ENCODE peak calls at places on chromosomes 13 and 19, in seven cellular contexts. M is HCEC 1CT; J is stimulated activated CD4-positive, alpha-beta T cell treated with anti-CD3 and anti-CD28 coated beads, Interleukin-2, amount 100 ng/mL, for 48 hours; O is NCI-H1105 treated with DMSO at 0.1 percent for 48 hours; K is NCI-H2171; Z is LoVo; R is activated CD4-positive, alpha-beta T cell treated with anti-CD3 and anti-CD28 coated beads, Interleukin-2, amount 10 ng/mL, durations not matched to agents 7 days and 5 days. Q is an unnamed sample.

GRCh38 chr13:50682966-50683365 is 160.5 kb downstream of the DLEU7 start:
- DNase-seq in M (no peak), J (no peak), O (no peak), K (no peak), Z (no peak), R (no peak), Q (no peak)

GRCh38 chr13:33003458-33004019 is 12.7 kb upstream of the KL start:
- DNase-seq in M (no peak), J (no peak), O (peak), K (peak), Z (no peak), R (no peak), Q (no peak)

GRCh38 chr13:77509221-77509620 is 26.3 kb upstream of the SCEL start:
- DNase-seq in M (peak), J (no peak), O (no peak), K (no peak), Z (no peak), R (no peak), Q (peak)

GRCh38 chr13:77207943-77208342 is 119.0 kb downstream of the MYCBP2 start:
- DNase-seq in M (peak), J (no peak), O (no peak), K (no peak), Z (no peak), R (no peak), Q (no peak)

GRCh38 chr13:60135344-60135743 is 28.4 kb downstream of the DIAPH3 start:
- DNase-seq in M (no peak), J (no peak), O (no peak), K (no peak), Z (no peak), R (no peak), Q (no peak)

GRCh38 chr13:28273919-28274318 is 135.6 kb downstream of the PAN3 start:
- DNase-seq in M (no peak), J (no peak), O (no peak), K (no peak), Z (no peak), R (no peak), Q (no peak)

GRCh38 chr13:44159633-44160279 is 213.9 kb upstream of the SERP2 start:
- DNase-seq in M (no peak), J (no peak), O (no peak), K (no peak), Z (peak), R (no peak), Q (no peak)

GRCh38 chr13:48750588-48751383 is 97.1 kb downstream of the CYSLTR2 start:
- DNase-seq in M (peak), J (no peak), O (no peak), K (no peak), Z (no peak), R (no peak), Q (no peak)

GRCh38 chr13:93727301-93728141 is 500.9 kb downstream of the GPC6 start:
- DNase-seq in M (peak), J (no peak), O (no peak), K (no peak), Z (no peak), R (no peak), Q (no peak)

GRCh38 chr19:55638864-55639359 is 1.9 kb upstream of the ZNF580 start:
- DNase-seq in M (peak), J (peak), O (no peak), K (no peak), Z (peak), R (peak), Q (peak)

GRCh38 chr13:51861728-51862300 is at the start of gene CCDC70:
- DNase-seq in M (peak), J (no peak), O (no peak), K (no peak), Z (no peak), R (no peak), Q (no peak)

GRCh38 chr13:74132152-74132767 is 1.9 kb downstream of the KLF12 start:
- DNase-seq in M (peak), J (no peak), O (no peak), K (no peak), Z (no peak), R (peak), Q (no peak)

GRCh38 chr19:1249298-1249989 is 1.1 kb downstream of the MIDN start:
- DNase-seq in M (peak), J (peak), O (peak), K (peak), Z (peak), R (peak), Q (peak)

GRCh38 chr19:3097442-3097871 is 3.3 kb downstream of the GNA11 start:
- DNase-seq in M (no peak), J (no peak), O (no peak), K (no peak), Z (no peak), R (no peak), Q (no peak)

GRCh38 chr19:2049741-2050348 is 1.2 kb downstream of the MKNK2 start:
- DNase-seq in M (peak), J (no peak), O (peak), K (no peak), Z (peak), R (peak), Q (peak)

GRCh38 chr19:51016798-51017683 is 2.5 kb downstream of the KLK10 start:
- DNase-seq in M (no peak), J (peak), O (peak), K (no peak), Z (peak), R (no peak), Q (peak)

GRCh38 chr13:97749174-97749573 is 204.3 kb upstream of the IPO5 start:
- DNase-seq in M (peak), J (no peak), O (no peak), K (no peak), Z (peak), R (no peak), Q (peak)

GRCh38 chr13:109199280-109199679 is 569.9 kb downstream of the MYO16 start:
- DNase-seq in M (no peak), J (no peak), O (no peak), K (no peak), Z (no peak), R (no peak), Q (no peak)

GRCh38 chr19:10891360-10892108 is 20.2 kb downstream of the CARM1 start:
- DNase-seq in M (no peak), J (no peak), O (no peak), K (peak), Z (no peak), R (no peak), Q (no peak)

GRCh38 chr19:38655148-38655824 is 7.8 kb downstream of the ACTN4 start:
- DNase-seq in M (peak), J (no peak), O (no peak), K (no peak), Z (no peak), R (peak), Q (no peak)

GRCh38 chr13:39684531-39685137 is 29.2 kb downstream of the COG6 start:
- DNase-seq in M (peak), J (no peak), O (peak), K (no peak), Z (peak), R (no peak), Q (peak)

GRCh38 chr19:38318595-38319142 is 976 bp upstream of the KCNK6 start:
- DNase-seq in M (no peak), J (no peak), O (peak), K (no peak), Z (no peak), R (no peak), Q (no peak)

GRCh38 chr13:42533336-42533591 is 40.7 kb upstream of the TNFSF11 start:
- DNase-seq in M (no peak), J (no peak), O (no peak), K (no peak), Z (no peak), R (no peak), Q (no peak)

GRCh38 chr13:57418067-57418677 is 213.4 kb upstream of the PCDH17 start:
- DNase-seq in M (no peak), J (no peak), O (no peak), K (no peak), Z (no peak), R (no peak), Q (no peak)

GRCh38 chr19:12293771-12294307 is 844 bp downstream of the ZNF44 start:
- DNase-seq in M (peak), J (peak), O (peak), K (no peak), Z (peak), R (peak), Q (peak)

GRCh38 chr19:51020988-51021651 is 1.6 kb upstream of the KLK10 start:
- DNase-seq in M (peak), J (no peak), O (peak), K (no peak), Z (peak), R (peak), Q (peak)

GRCh38 chr13:27712421-27712820 is 79.9 kb upstream of the GSX1 start:
- DNase-seq in M (no peak), J (no peak), O (no peak), K (no peak), Z (no peak), R (no peak), Q (peak)

GRCh38 chr13:26601669-26602068 is 44.2 kb downstream of the WASF3 start:
- DNase-seq in M (peak), J (no peak), O (no peak), K (no peak), Z (no peak), R (peak), Q (peak)

GRCh38 chr19:56097776-56098175 is 23.3 kb downstream of the ZNF787 start:
- DNase-seq in M (no peak), J (no peak), O (no peak), K (no peak), Z (no peak), R (no peak), Q (no peak)

GRCh38 chr19:38734426-38735256 is 9.6 kb downstream of the CAPN12 start:
- DNase-seq in M (peak), J (no peak), O (no peak), K (no peak), Z (no peak), R (peak), Q (peak)

GRCh38 chr13:105774739-105775460 is 760.6 kb downstream of the EFNB2 start:
- DNase-seq in M (no peak), J (no peak), O (no peak), K (no peak), Z (peak), R (no peak), Q (peak)

GRCh38 chr19:4967738-4968461 is 1.0 kb upstream of the KDM4B start:
- DNase-seq in M (peak), J (no peak), O (no peak), K (no peak), Z (no peak), R (no peak), Q (no peak)

GRCh38 chr13:114027046-114027760 is 53.3 kb upstream of the C13orf46 start:
- DNase-seq in M (no peak), J (no peak), O (no peak), K (no peak), Z (no peak), R (no peak), Q (no peak)

GRCh38 chr19:22882797-22883196 is 50.7 kb downstream of the ZNF723 start:
- DNase-seq in M (no peak), J (no peak), O (peak), K (no peak), Z (no peak), R (peak), Q (peak)